ENCODE peak calls at places on chromosome 2, in seven cellular contexts. C is fibroblast of gingiva; Y is NCI-H2081; D is CD8-positive, alpha-beta T cell; N is fibroblast of the conjunctiva; T is transverse colon; I is SW480. H is an unnamed sample.

GRCh38 chr2:167825664-167826063 is 421.7 kb downstream of the STK39 start:
- DNase-seq in C (no peak), Y (no peak), D (no peak), N (no peak), T (no peak), I (no peak), H (no peak)

GRCh38 chr2:144099746-144100438 is 420.0 kb downstream of the ZEB2 start:
- DNase-seq in C (peak; percentile 41), Y (no peak), D (no peak), N (no peak), T (no peak), I (no peak), H (peak; percentile 97)

GRCh38 chr2:21890041-21890440 is 766.3 kb downstream of the TDRD15 start:
- DNase-seq in C (no peak), Y (no peak), D (no peak), N (no peak), T (no peak), I (no peak), H (no peak)

GRCh38 chr2:221521261-221521845 is 50.8 kb downstream of the EPHA4 start:
- DNase-seq in C (no peak), Y (no peak), D (no peak), N (no peak), T (no peak), I (no peak), H (no peak)

GRCh38 chr2:170771049-170771937 is 1.1 kb downstream of the ERICH2 start:
- DNase-seq in C (no peak), Y (peak; percentile 83), D (peak; percentile 6), N (no peak), T (peak; percentile 39), I (peak; percentile 60), H (peak; percentile 13)

GRCh38 chr2:241764272-241765241 is 12.1 kb upstream of the GAL3ST2 start:
- DNase-seq in C (no peak), Y (no peak), D (no peak), N (no peak), T (no peak), I (no peak), H (no peak)

GRCh38 chr2:85430780-85431601 is 12.5 kb downstream of the SH2D6 start:
- DNase-seq in C (no peak), Y (no peak), D (no peak), N (no peak), T (no peak), I (no peak), H (no peak)

GRCh38 chr2:188518391-188518790 is 226.7 kb downstream of the GULP1 start:
- DNase-seq in C (peak; percentile 42), Y (no peak), D (no peak), N (no peak), T (no peak), I (no peak), H (peak; percentile 86)

GRCh38 chr2:180625006-180625844 is 355.2 kb upstream of the UBE2E3 start:
- DNase-seq in C (peak; percentile 75), Y (no peak), D (no peak), N (peak; percentile 43), T (no peak), I (no peak), H (peak; percentile 50)

GRCh38 chr2:239399404-239399999 is 1.3 kb downstream of the HDAC4 start:
- DNase-seq in C (no peak), Y (peak; percentile 35), D (peak; percentile 27), N (no peak), T (peak; percentile 71), I (peak; percentile 49), H (no peak)

GRCh38 chr2:140392824-140393223 is 1612.6 kb upstream of the NXPH2 start:
- DNase-seq in C (peak; percentile 46), Y (no peak), D (no peak), N (no peak), T (no peak), I (no peak), H (no peak)

GRCh38 chr2:121486191-121486590 is 44.5 kb upstream of the RNU4ATAC start:
- DNase-seq in C (no peak), Y (no peak), D (no peak), N (no peak), T (no peak), I (no peak), H (no peak)

GRCh38 chr2:78383576-78383975 is 641.9 kb upstream of the REG3G start:
- DNase-seq in C (no peak), Y (no peak), D (no peak), N (no peak), T (no peak), I (no peak), H (no peak)

GRCh38 chr2:19480664-19481063 is 122.2 kb upstream of the OSR1 start:
- DNase-seq in C (no peak), Y (no peak), D (no peak), N (no peak), T (no peak), I (no peak), H (no peak)

GRCh38 chr2:218186355-218186766 is 19.6 kb upstream of the CXCR1 start:
- DNase-seq in C (peak; percentile 56), Y (peak; percentile 68), D (peak; percentile 52), N (peak; percentile 44), T (peak; percentile 83), I (peak; percentile 81), H (peak; percentile 57)

GRCh38 chr2:197205590-197206215 is 104.9 kb downstream of the ANKRD44 start:
- DNase-seq in C (no peak), Y (no peak), D (peak; percentile 48), N (no peak), T (peak; percentile 30), I (no peak), H (no peak)

GRCh38 chr2:201647431-201647830 is 4.1 kb upstream of the TMEM237 start:
- DNase-seq in C (no peak), Y (no peak), D (no peak), N (no peak), T (no peak), I (no peak), H (no peak)

GRCh38 chr2:10412380-10412779 is 35.7 kb downstream of the ODC1 start:
- DNase-seq in C (peak; percentile 25), Y (peak; percentile 49), D (no peak), N (no peak), T (peak; percentile 53), I (no peak), H (no peak)

GRCh38 chr2:99865818-99866676 is 276.3 kb downstream of the AFF3 start:
- DNase-seq in C (peak; percentile 69), Y (no peak), D (no peak), N (peak; percentile 78), T (no peak), I (no peak), H (no peak)

GRCh38 chr2:230998882-230999281 is 3.0 kb downstream of the SPATA3 start:
- DNase-seq in C (peak; percentile 18), Y (no peak), D (no peak), N (no peak), T (no peak), I (no peak), H (no peak)

GRCh38 chr2:186459009-186459408 is 27.1 kb upstream of the ZC3H15 start:
- DNase-seq in C (no peak), Y (peak; percentile 66), D (no peak), N (peak; percentile 8), T (no peak), I (no peak), H (no peak)

GRCh38 chr2:57947398-57947797 is 99.2 kb upstream of the VRK2 start:
- DNase-seq in C (no peak), Y (no peak), D (no peak), N (no peak), T (no peak), I (no peak), H (peak; percentile 3)

GRCh38 chr2:235217814-235218213 is 266.0 kb downstream of the SH3BP4 start:
- DNase-seq in C (peak; percentile 75), Y (no peak), D (no peak), N (no peak), T (no peak), I (no peak), H (no peak)

GRCh38 chr2:163934134-163934533 is 198.3 kb upstream of the FIGN start:
- DNase-seq in C (no peak), Y (peak; percentile 73), D (no peak), N (no peak), T (no peak), I (no peak), H (peak; percentile 70)

GRCh38 chr2:226118471-226119429 is 680.9 kb downstream of the IRS1 start:
- DNase-seq in C (peak; percentile 95), Y (no peak), D (no peak), N (peak; percentile 90), T (no peak), I (peak; percentile 69), H (peak; percentile 92)

GRCh38 chr2:218221015-218221414 is 4.0 kb downstream of the ARPC2 start:
- DNase-seq in C (no peak), Y (peak; percentile 12), D (no peak), N (no peak), T (no peak), I (no peak), H (no peak)

GRCh38 chr2:69159988-69160387 is 147.0 kb downstream of the ANTXR1 start:
- DNase-seq in C (no peak), Y (no peak), D (no peak), N (no peak), T (peak; percentile 49), I (peak; percentile 55), H (peak; percentile 80)

GRCh38 chr2:15940661-15941482 is 522 bp downstream of the MYCN start:
- DNase-seq in C (no peak), Y (no peak), D (no peak), N (no peak), T (no peak), I (peak; percentile 32), H (peak; percentile 18)

GRCh38 chr2:125797192-125797591 is 858.8 kb upstream of the GYPC start:
- DNase-seq in C (no peak), Y (no peak), D (no peak), N (no peak), T (no peak), I (no peak), H (no peak)

GRCh38 chr2:69612197-69612596 is 31.3 kb downstream of the AAK1 start:
- DNase-seq in C (no peak), Y (no peak), D (no peak), N (no peak), T (no peak), I (no peak), H (no peak)